ENCODE peak calls at places on chromosomes 13 and 19, in four cellular contexts. J is cardiac muscle cell; O is CD4-positive, alpha-beta T cell; I is astrocyte. Q is an unnamed sample.

GRCh38 chr19:13169769-13170168 is 19.6 kb downstream of the IER2 start:
- DNase-seq in J (peak; percentile 22), I (peak; percentile 48), O (no peak), Q (no peak)

GRCh38 chr19:18306903-18307681 is 15.8 kb downstream of the LSM4 start:
- DNase-seq in I (no peak), J (no peak), O (no peak), Q (no peak)

GRCh38 chr13:78604782-78605611 is 1.6 kb upstream of the POU4F1 start:
- DNase-seq in O (no peak), J (no peak), I (no peak), Q (no peak)

GRCh38 chr19:38183227-38183914 is 40.7 kb downstream of the DPF1 start:
- DNase-seq in J (peak; percentile 49), I (no peak), O (no peak), Q (no peak)

GRCh38 chr13:77563110-77563509 is 27.6 kb downstream of the SCEL start:
- DNase-seq in O (no peak), I (peak; percentile 14), J (peak; percentile 44), Q (no peak)

GRCh38 chr13:113138792-113139551 is 16.4 kb downstream of the F10 start:
- DNase-seq in I (no peak), J (peak; percentile 19), O (no peak), Q (no peak)

GRCh38 chr13:51764184-51765141 is 39.5 kb downstream of the DHRS12 start:
- DNase-seq in I (peak; percentile 75), J (peak; percentile 54), O (peak; percentile 21), Q (peak; percentile 28)

GRCh38 chr13:110756268-110756667 is 42.8 kb downstream of the ING1 start:
- DNase-seq in O (no peak), J (peak; percentile 93), I (peak; percentile 72), Q (no peak)

GRCh38 chr19:18293642-18294466 is 12.4 kb upstream of the JUND start:
- DNase-seq in J (no peak), O (no peak), I (no peak), Q (no peak)

GRCh38 chr19:16143399-16144215 is at the start of gene HSH2D:
- DNase-seq in O (peak; percentile 78), I (no peak), J (no peak), Q (no peak)

GRCh38 chr19:14559916-14560775 is 11.7 kb downstream of the NDUFB7 start:
- DNase-seq in I (no peak), O (no peak), J (no peak), Q (no peak)

GRCh38 chr13:83048419-83048818 is 833.9 kb downstream of the SLITRK1 start:
- DNase-seq in O (no peak), J (peak; percentile 9), I (peak; percentile 6), Q (no peak)

GRCh38 chr19:3046621-3047306 is 15.5 kb downstream of the TLE5 start:
- DNase-seq in J (peak; percentile 51), I (no peak), O (no peak), Q (no peak)

GRCh38 chr13:25608181-25608580 is 236.4 kb downstream of the ATP8A2 start:
- DNase-seq in I (no peak), J (no peak), O (no peak), Q (no peak)

GRCh38 chr13:41811588-41812021 is 149.3 kb downstream of the VWA8 start:
- DNase-seq in I (no peak), O (no peak), J (no peak), Q (no peak)

GRCh38 chr13:99922631-99923404 is 48.7 kb downstream of the ZIC5 start:
- DNase-seq in O (no peak), J (no peak), I (no peak), Q (no peak)

GRCh38 chr19:4352701-4353121 is 9.3 kb downstream of the MPND start:
- DNase-seq in I (peak; percentile 30), J (peak; percentile 78), O (peak; percentile 57), Q (no peak)

GRCh38 chr19:2469102-2469914 is 6.6 kb upstream of the GADD45B start:
- DNase-seq in J (peak; percentile 71), O (no peak), I (peak; percentile 80), Q (no peak)

GRCh38 chr13:112069063-112069726 is 2.2 kb downstream of the SOX1 start:
- DNase-seq in J (no peak), O (no peak), I (no peak), Q (no peak)

GRCh38 chr19:44644391-44645016 is 794 bp downstream of the PVR start:
- DNase-seq in I (peak; percentile 42), O (no peak), J (no peak), Q (no peak)

GRCh38 chr13:44573790-44574465 is 2.2 kb downstream of the TSC22D1 start:
- DNase-seq in O (no peak), J (peak; percentile 63), I (peak; percentile 76), Q (no peak)

GRCh38 chr19:13499682-13500081 is 6.6 kb downstream of the CACNA1A start:
- DNase-seq in I (no peak), O (no peak), J (no peak), Q (no peak)

GRCh38 chr19:51297406-51297805 is 14.0 kb upstream of the IGLON5 start:
- DNase-seq in I (no peak), O (no peak), J (no peak), Q (no peak)

GRCh38 chr19:41785653-41786052 is 10.7 kb upstream of the CEACAM3 start:
- DNase-seq in I (peak; percentile 48), J (peak; percentile 80), O (peak; percentile 64), Q (no peak)

GRCh38 chr13:51924756-51925544 is 63.2 kb downstream of the CCDC70 start:
- DNase-seq in O (no peak), I (no peak), J (no peak), Q (no peak)

GRCh38 chr19:35544110-35544802 is 1.2 kb upstream of the TMEM147 start:
- DNase-seq in J (no peak), I (no peak), O (no peak), Q (no peak)
- H3K27ac ChIP-seq in J (no peak overlapping the region), I (peak overlapping the region; percentile 88), O (peak overlapping the region; percentile 10), Q (peak overlapping the region; percentile 17)

DNA sequence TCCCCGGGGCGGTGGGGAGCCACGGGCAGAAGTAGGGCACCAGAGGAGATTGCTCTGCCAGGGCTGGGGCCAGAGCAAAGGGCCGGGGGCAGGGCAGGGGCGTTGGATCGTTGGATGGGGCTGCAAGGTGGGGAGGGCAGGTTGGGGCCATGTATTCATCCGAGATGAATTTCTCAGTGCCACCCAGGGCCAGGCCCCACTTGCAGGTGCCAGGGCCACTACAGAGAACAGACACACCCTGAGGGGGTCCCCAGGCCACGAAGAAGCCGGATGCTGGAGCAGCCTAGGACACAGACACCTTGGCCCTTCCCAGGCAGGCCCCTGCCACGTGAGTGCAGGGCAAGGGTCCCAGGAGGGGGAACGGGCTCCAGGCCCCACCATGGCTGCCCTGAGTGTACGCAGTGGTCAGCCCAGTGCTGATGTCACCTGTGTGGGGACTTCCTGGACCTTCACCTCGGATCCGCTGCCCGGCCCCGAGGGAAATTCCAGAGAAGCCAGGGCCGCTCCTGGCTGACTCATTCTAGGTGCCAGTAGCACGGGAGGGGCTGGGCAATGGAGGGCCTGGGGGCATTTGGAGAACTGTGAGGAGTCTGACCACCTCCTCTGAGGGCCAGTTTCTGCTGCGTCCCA is 9.6 kb upstream of the SBNO2 start:
- DNase-seq in I (no peak), O (no peak), J (no peak), Q (no peak)
- H3K27ac ChIP-seq in I (no peak overlapping the region), O (no peak overlapping the region), J (no peak overlapping the region), Q (no peak overlapping the region)

GRCh38 chr19:34961775-34962174 is 2.3 kb downstream of the ZNF792 start:
- DNase-seq in I (no peak), J (no peak), O (no peak), Q (peak; percentile 9)

GRCh38 chr19:34964598-34964997 is 569 bp upstream of the ZNF792 start:
- DNase-seq in O (no peak), I (no peak), J (no peak), Q (no peak)

GRCh38 chr19:34962281-34962944 is 1.6 kb downstream of the ZNF792 start:
- DNase-seq in O (no peak), J (peak; percentile 46), I (no peak), Q (no peak)

GRCh38 chr19:34963531-34964406 is at the start of gene ZNF792:
- DNase-seq in O (peak; percentile 35), J (peak; percentile 68), I (peak; percentile 19), Q (peak; percentile 15)

DNA sequence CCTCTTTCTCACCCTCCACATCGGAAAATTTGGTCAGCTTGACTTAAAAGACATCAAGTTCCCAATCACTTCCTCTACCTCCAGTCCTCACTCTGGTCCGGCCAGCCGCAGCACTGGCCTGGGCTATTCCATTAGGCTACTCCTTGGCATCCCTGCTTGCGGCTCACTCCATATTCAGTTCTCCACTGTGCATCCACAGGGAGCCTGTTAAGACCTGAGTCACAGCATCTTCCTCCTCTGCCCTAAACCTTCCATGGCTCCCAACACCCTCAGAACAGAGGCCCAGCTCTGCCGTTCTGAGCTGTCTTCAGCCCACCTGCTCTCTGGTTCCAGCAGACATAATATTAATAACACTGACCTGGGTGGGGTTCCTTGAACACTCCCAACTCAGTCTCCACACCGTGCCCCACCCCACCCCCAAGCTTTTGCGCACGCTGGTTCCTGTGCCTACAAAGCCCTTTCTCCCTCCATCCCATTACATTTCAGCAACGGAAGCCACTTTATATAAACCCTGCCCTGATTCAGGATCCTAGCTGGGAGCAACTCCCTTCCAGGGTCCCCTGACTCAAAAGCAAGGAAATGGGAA is 991 bp downstream of the ZNF792 start:
- DNase-seq in I (no peak), J (no peak), O (no peak), Q (no peak)
- H3K27ac ChIP-seq in I (no peak overlapping the region), J (no peak overlapping the region), O (peak overlapping the region; percentile 57), Q (no peak overlapping the region)

DNA sequence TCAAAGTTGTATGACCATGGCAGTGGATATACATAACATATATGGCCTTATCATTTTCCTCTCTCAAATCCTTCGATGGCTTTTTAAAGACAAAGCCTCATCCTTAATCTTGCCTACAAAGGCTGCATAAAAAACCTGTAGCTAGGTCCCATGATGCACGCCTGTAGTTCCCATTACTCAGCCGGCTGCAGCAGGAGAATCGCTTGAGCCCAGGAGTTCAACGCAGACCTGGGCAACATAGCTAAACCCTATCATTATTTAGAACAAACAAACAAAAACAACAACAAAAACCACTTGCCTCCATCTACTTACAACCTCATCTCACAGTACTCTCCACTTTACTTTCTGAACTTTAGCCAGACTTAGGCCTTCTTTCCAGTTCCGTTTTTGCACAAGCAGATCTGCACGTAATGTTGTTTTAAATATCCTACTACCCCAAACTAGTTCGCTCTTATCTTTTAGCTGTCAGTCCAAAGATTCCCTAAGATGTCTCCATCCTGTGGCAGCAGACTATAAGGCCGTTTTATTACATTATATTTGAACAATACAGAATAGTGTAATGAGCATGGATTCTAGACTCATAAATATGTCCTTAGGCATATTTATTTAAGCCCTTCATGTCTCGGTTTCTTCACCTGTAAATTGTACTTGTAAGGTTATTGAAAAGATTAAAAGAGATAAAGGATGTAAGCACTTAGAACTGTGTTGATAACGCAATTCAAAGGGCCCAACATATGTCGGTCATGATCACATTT is 969 bp upstream of the POMP start:
- DNase-seq in J (peak; percentile 46), I (no peak), O (no peak), Q (no peak)
- H3K27ac ChIP-seq in J (peak overlapping the region; percentile 90), I (peak overlapping the region; percentile 95), O (peak overlapping the region; percentile 92), Q (peak overlapping the region; percentile 85)

GRCh38 chr19:919157-920050 is 2.3 kb downstream of the KISS1R start:
- DNase-seq in J (no peak), O (peak; percentile 44), I (no peak), Q (no peak)
- H3K27ac ChIP-seq in J (no peak overlapping the region), O (peak overlapping the region; percentile 29), I (no peak overlapping the region), Q (no peak overlapping the region)

DNA sequence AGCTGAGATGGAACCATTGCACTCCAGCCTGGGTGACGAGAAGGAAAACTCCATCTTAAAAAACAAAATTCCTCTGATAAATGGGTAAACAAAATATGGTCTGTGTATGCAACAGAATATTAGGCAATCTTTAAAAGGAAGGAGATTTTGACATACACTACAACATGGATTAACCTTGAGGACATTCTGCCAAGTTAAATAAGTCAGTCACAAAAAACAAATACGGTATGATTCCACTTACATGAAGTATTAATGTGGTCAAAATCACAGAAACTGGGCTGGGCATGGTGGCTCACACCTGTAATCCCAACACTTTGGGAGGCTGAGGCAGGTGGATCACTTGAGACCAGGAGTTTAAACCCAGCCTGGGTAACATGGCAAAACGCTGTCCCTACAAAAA is 3.0 kb upstream of the ZNF444 start:
- DNase-seq in O (no peak), I (no peak), J (no peak), Q (no peak)
- H3K27ac ChIP-seq in O (no peak overlapping the region), I (no peak overlapping the region), J (no peak overlapping the region), Q (no peak overlapping the region)

Q was measured in substantia nigra.